ENCODE peak calls at places on chromosomes 12 and 14, in eight cellular contexts. One of them, this sample, is unnamed.

GRCh38 chr12:15494329-15495046 is 172.2 kb downstream of the PTPRO start:
- DNase-seq in activated gamma-delta T cell treated with Interleukin-2 at 50 U/mL for 16 hours: no peak
- DNase-seq in Right ventricle myocardium inferior: no peak
- DNase-seq in HFFc6: no peak
- DNase-seq in NCI-H345: no peak
- DNase-seq in GM12865: peak; percentile 32
- DNase-seq in COR-L47: no peak
- DNase-seq in stromal cell of bone marrow: no peak
- DNase-seq in this sample: no peak

GRCh38 chr12:124777399-124778372 is 86.0 kb downstream of the SCARB1 start:
- DNase-seq in activated gamma-delta T cell treated with Interleukin-2 at 50 U/mL for 16 hours: no peak
- DNase-seq in COR-L47: no peak
- DNase-seq in stromal cell of bone marrow: no peak
- DNase-seq in HFFc6: no peak
- DNase-seq in GM12865: no peak
- DNase-seq in Right ventricle myocardium inferior: no peak
- DNase-seq in NCI-H345: no peak
- DNase-seq in this sample: no peak

GRCh38 chr12:29921307-29921706 is 137.6 kb upstream of the TMTC1 start:
- DNase-seq in NCI-H345: no peak
- DNase-seq in activated gamma-delta T cell treated with Interleukin-2 at 50 U/mL for 16 hours: no peak
- DNase-seq in COR-L47: no peak
- DNase-seq in stromal cell of bone marrow: no peak
- DNase-seq in HFFc6: no peak
- DNase-seq in GM12865: no peak
- DNase-seq in Right ventricle myocardium inferior: no peak
- DNase-seq in this sample: no peak

GRCh38 chr12:113073586-113073985 is 17.1 kb downstream of the DTX1 start:
- DNase-seq in Right ventricle myocardium inferior: no peak
- DNase-seq in stromal cell of bone marrow: no peak
- DNase-seq in GM12865: no peak
- DNase-seq in COR-L47: no peak
- DNase-seq in HFFc6: no peak
- DNase-seq in NCI-H345: no peak
- DNase-seq in activated gamma-delta T cell treated with Interleukin-2 at 50 U/mL for 16 hours: no peak
- DNase-seq in this sample: no peak

GRCh38 chr12:120230326-120230973 is 29.5 kb upstream of the RPLP0 start:
- DNase-seq in GM12865: no peak
- DNase-seq in Right ventricle myocardium inferior: peak; percentile 77
- DNase-seq in NCI-H345: no peak
- DNase-seq in COR-L47: no peak
- DNase-seq in HFFc6: peak; percentile 93
- DNase-seq in stromal cell of bone marrow: peak; percentile 82
- DNase-seq in activated gamma-delta T cell treated with Interleukin-2 at 50 U/mL for 16 hours: no peak
- DNase-seq in this sample: peak; percentile 78

GRCh38 chr14:100199240-100199860 is 39.6 kb upstream of the YY1 start:
- DNase-seq in GM12865: no peak
- DNase-seq in NCI-H345: no peak
- DNase-seq in activated gamma-delta T cell treated with Interleukin-2 at 50 U/mL for 16 hours: no peak
- DNase-seq in HFFc6: no peak
- DNase-seq in COR-L47: no peak
- DNase-seq in stromal cell of bone marrow: no peak
- DNase-seq in Right ventricle myocardium inferior: no peak
- DNase-seq in this sample: no peak

GRCh38 chr12:120235369-120236123 is 30.0 kb downstream of the PXN start:
- DNase-seq in activated gamma-delta T cell treated with Interleukin-2 at 50 U/mL for 16 hours: no peak
- DNase-seq in GM12865: no peak
- DNase-seq in HFFc6: no peak
- DNase-seq in COR-L47: no peak
- DNase-seq in stromal cell of bone marrow: no peak
- DNase-seq in NCI-H345: no peak
- DNase-seq in Right ventricle myocardium inferior: no peak
- DNase-seq in this sample: no peak

GRCh38 chr12:128657378-128657777 is 166.4 kb downstream of the SLC15A4 start:
- DNase-seq in stromal cell of bone marrow: no peak
- DNase-seq in GM12865: no peak
- DNase-seq in HFFc6: no peak
- DNase-seq in COR-L47: no peak
- DNase-seq in activated gamma-delta T cell treated with Interleukin-2 at 50 U/mL for 16 hours: no peak
- DNase-seq in Right ventricle myocardium inferior: no peak
- DNase-seq in NCI-H345: no peak
- DNase-seq in this sample: no peak

GRCh38 chr12:22459872-22460490 is 84.4 kb downstream of the C2CD5 start:
- DNase-seq in stromal cell of bone marrow: peak; percentile 38
- DNase-seq in NCI-H345: peak; percentile 29
- DNase-seq in COR-L47: peak; percentile 6
- DNase-seq in GM12865: peak; percentile 44
- DNase-seq in HFFc6: peak; percentile 48
- DNase-seq in activated gamma-delta T cell treated with Interleukin-2 at 50 U/mL for 16 hours: no peak
- DNase-seq in Right ventricle myocardium inferior: no peak
- DNase-seq in this sample: no peak

GRCh38 chr14:94761999-94762377 is 7.9 kb downstream of the GSC start:
- DNase-seq in activated gamma-delta T cell treated with Interleukin-2 at 50 U/mL for 16 hours: no peak
- DNase-seq in stromal cell of bone marrow: no peak
- DNase-seq in Right ventricle myocardium inferior: no peak
- DNase-seq in NCI-H345: no peak
- DNase-seq in HFFc6: no peak
- DNase-seq in GM12865: no peak
- DNase-seq in COR-L47: no peak
- DNase-seq in this sample: no peak

GRCh38 chr12:124921200-124922008 is 7.0 kb upstream of the UBC start:
- DNase-seq in GM12865: peak; percentile 97
- DNase-seq in COR-L47: no peak
- DNase-seq in NCI-H345: no peak
- DNase-seq in stromal cell of bone marrow: no peak
- DNase-seq in Right ventricle myocardium inferior: no peak
- DNase-seq in activated gamma-delta T cell treated with Interleukin-2 at 50 U/mL for 16 hours: peak; percentile 44
- DNase-seq in HFFc6: peak; percentile 91
- DNase-seq in this sample: peak; percentile 61

GRCh38 chr12:114241973-114242434 is 163.9 kb downstream of the TBX5 start:
- DNase-seq in activated gamma-delta T cell treated with Interleukin-2 at 50 U/mL for 16 hours: no peak
- DNase-seq in HFFc6: no peak
- DNase-seq in COR-L47: no peak
- DNase-seq in NCI-H345: no peak
- DNase-seq in GM12865: peak; percentile 21
- DNase-seq in Right ventricle myocardium inferior: no peak
- DNase-seq in stromal cell of bone marrow: no peak
- DNase-seq in this sample: no peak

GRCh38 chr14:99391671-99392070 is 89.0 kb downstream of the SETD3 start:
- DNase-seq in COR-L47: no peak
- DNase-seq in NCI-H345: no peak
- DNase-seq in GM12865: no peak
- DNase-seq in activated gamma-delta T cell treated with Interleukin-2 at 50 U/mL for 16 hours: no peak
- DNase-seq in Right ventricle myocardium inferior: no peak
- DNase-seq in stromal cell of bone marrow: no peak
- DNase-seq in HFFc6: peak; percentile 41
- DNase-seq in this sample: no peak

GRCh38 chr12:104672501-104673265 is 215.9 kb downstream of the CHST11 start:
- DNase-seq in HFFc6: no peak
- DNase-seq in NCI-H345: no peak
- DNase-seq in stromal cell of bone marrow: peak; percentile 64
- DNase-seq in GM12865: no peak
- DNase-seq in Right ventricle myocardium inferior: no peak
- DNase-seq in activated gamma-delta T cell treated with Interleukin-2 at 50 U/mL for 16 hours: no peak
- DNase-seq in COR-L47: no peak
- DNase-seq in this sample: peak; percentile 52

GRCh38 chr12:15227004-15227679 is 5.9 kb upstream of the RERG start:
- DNase-seq in stromal cell of bone marrow: peak; percentile 58
- DNase-seq in COR-L47: no peak
- DNase-seq in Right ventricle myocardium inferior: peak; percentile 77
- DNase-seq in GM12865: peak; percentile 34
- DNase-seq in HFFc6: peak; percentile 47
- DNase-seq in activated gamma-delta T cell treated with Interleukin-2 at 50 U/mL for 16 hours: no peak
- DNase-seq in NCI-H345: peak; percentile 35
- DNase-seq in this sample: peak; percentile 65

GRCh38 chr14:32457213-32457920 is 128.3 kb downstream of the AKAP6 start:
- DNase-seq in GM12865: no peak
- DNase-seq in stromal cell of bone marrow: no peak
- DNase-seq in NCI-H345: no peak
- DNase-seq in activated gamma-delta T cell treated with Interleukin-2 at 50 U/mL for 16 hours: no peak
- DNase-seq in Right ventricle myocardium inferior: peak; percentile 74
- DNase-seq in HFFc6: peak; percentile 86
- DNase-seq in COR-L47: no peak
- DNase-seq in this sample: peak; percentile 73

GRCh38 chr12:89932950-89933349 is 224.3 kb upstream of the ATP2B1 start:
- DNase-seq in NCI-H345: no peak
- DNase-seq in stromal cell of bone marrow: no peak
- DNase-seq in Right ventricle myocardium inferior: no peak
- DNase-seq in COR-L47: no peak
- DNase-seq in activated gamma-delta T cell treated with Interleukin-2 at 50 U/mL for 16 hours: no peak
- DNase-seq in GM12865: no peak
- DNase-seq in HFFc6: no peak
- DNase-seq in this sample: no peak

GRCh38 chr12:95134085-95134484 is 60.7 kb upstream of the NR2C1 start:
- DNase-seq in GM12865: no peak
- DNase-seq in Right ventricle myocardium inferior: no peak
- DNase-seq in HFFc6: no peak
- DNase-seq in activated gamma-delta T cell treated with Interleukin-2 at 50 U/mL for 16 hours: no peak
- DNase-seq in COR-L47: no peak
- DNase-seq in stromal cell of bone marrow: no peak
- DNase-seq in NCI-H345: no peak
- DNase-seq in this sample: no peak

GRCh38 chr14:99330316-99331240 is 58.6 kb upstream of the BCL11B start:
- DNase-seq in COR-L47: no peak
- DNase-seq in stromal cell of bone marrow: no peak
- DNase-seq in NCI-H345: no peak
- DNase-seq in GM12865: no peak
- DNase-seq in activated gamma-delta T cell treated with Interleukin-2 at 50 U/mL for 16 hours: no peak
- DNase-seq in HFFc6: no peak
- DNase-seq in Right ventricle myocardium inferior: no peak
- DNase-seq in this sample: no peak

GRCh38 chr12:67519824-67520433 is 128.6 kb upstream of the DYRK2 start:
- DNase-seq in activated gamma-delta T cell treated with Interleukin-2 at 50 U/mL for 16 hours: no peak
- DNase-seq in Right ventricle myocardium inferior: no peak
- DNase-seq in COR-L47: peak; percentile 96
- DNase-seq in NCI-H345: peak; percentile 94
- DNase-seq in GM12865: no peak
- DNase-seq in HFFc6: no peak
- DNase-seq in stromal cell of bone marrow: no peak
- DNase-seq in this sample: no peak

GRCh38 chr14:99259327-99259726 is 12.7 kb downstream of the BCL11B start:
- DNase-seq in COR-L47: no peak
- DNase-seq in activated gamma-delta T cell treated with Interleukin-2 at 50 U/mL for 16 hours: no peak
- DNase-seq in NCI-H345: no peak
- DNase-seq in stromal cell of bone marrow: no peak
- DNase-seq in Right ventricle myocardium inferior: no peak
- DNase-seq in HFFc6: no peak
- DNase-seq in GM12865: no peak
- DNase-seq in this sample: no peak